ENCODE peak calls at places on chromosomes 6 and 20, in nine cellular contexts. C is A673, B is choroid plexus epithelial cell, O is GM12865, S is RWPE1, J is stomach, E is AG09309, I is mesothelial cell of epicardium, N is keratinocyte. Q is an unnamed sample.

GRCh38 chr6:160063771-160064413 is 57.7 kb upstream of the SLC22A1 start:
- DNase-seq in C (no peak), B (no peak), O (no peak), S (no peak), J (no peak), E (peak; percentile 2), I (no peak), N (no peak), Q (no peak)

GRCh38 chr6:118252474-118252873 is 295.6 kb upstream of the PLN start:
- DNase-seq in C (no peak), B (no peak), O (peak; percentile 14), S (no peak), J (no peak), E (no peak), I (no peak), N (no peak), Q (no peak)

GRCh38 chr20:52924411-52925271 is 47.5 kb upstream of the TSHZ2 start:
- DNase-seq in C (no peak), B (peak; percentile 0), O (no peak), S (no peak), J (no peak), E (no peak), I (no peak), N (no peak), Q (no peak)

GRCh38 chr6:39882567-39882953 is 51.7 kb downstream of the MOCS1 start:
- DNase-seq in C (no peak), B (peak; percentile 98), O (no peak), S (no peak), J (no peak), E (peak; percentile 97), I (no peak), N (no peak), Q (no peak)

GRCh38 chr20:44069203-44069931 is 117.6 kb downstream of the JPH2 start:
- DNase-seq in C (no peak), B (no peak), O (peak; percentile 82), S (no peak), J (peak; percentile 30), E (no peak), I (no peak), N (no peak), Q (no peak)

GRCh38 chr6:163922562-163922961 is 508.0 kb downstream of the QKI start:
- DNase-seq in C (no peak), B (no peak), O (no peak), S (no peak), J (no peak), E (no peak), I (no peak), N (no peak), Q (no peak)

GRCh38 chr6:26536571-26537159 is 1.5 kb upstream of the HMGN4 start:
- DNase-seq in C (peak; percentile 72), B (peak; percentile 84), O (peak; percentile 91), S (no peak), J (no peak), E (no peak), I (no peak), N (no peak), Q (no peak)

GRCh38 chr6:148345578-148345977 is 2.9 kb downstream of the SASH1 start:
- DNase-seq in C (no peak), B (no peak), O (no peak), S (no peak), J (no peak), E (no peak), I (no peak), N (no peak), Q (no peak)

GRCh38 chr20:21613512-21613911 is 92.0 kb upstream of the PAX1 start:
- DNase-seq in C (peak; percentile 79), B (no peak), O (no peak), S (no peak), J (peak; percentile 26), E (no peak), I (no peak), N (no peak), Q (no peak)

GRCh38 chr6:51855310-51856082 is 231.9 kb downstream of the PKHD1 start:
- DNase-seq in C (peak; percentile 90), B (peak; percentile 64), O (peak; percentile 82), S (peak; percentile 36), J (no peak), E (peak; percentile 10), I (no peak), N (peak; percentile 7), Q (no peak)

GRCh38 chr6:63793727-63794126 is 158.1 kb downstream of the PHF3 start:
- DNase-seq in C (no peak), B (no peak), O (peak; percentile 42), S (no peak), J (no peak), E (no peak), I (no peak), N (no peak), Q (no peak)

GRCh38 chr6:151417477-151417876 is 26.1 kb upstream of the ZBTB2 start:
- DNase-seq in C (no peak), B (no peak), O (no peak), S (no peak), J (no peak), E (no peak), I (no peak), N (no peak), Q (no peak)

GRCh38 chr6:46838033-46838432 is 44.8 kb downstream of the MEP1A start:
- DNase-seq in C (no peak), B (no peak), O (no peak), S (no peak), J (no peak), E (no peak), I (no peak), N (no peak), Q (no peak)

GRCh38 chr6:55141611-55142010 is 32.7 kb upstream of the HCRTR2 start:
- DNase-seq in C (no peak), B (peak; percentile 14), O (no peak), S (no peak), J (no peak), E (no peak), I (no peak), N (no peak), Q (no peak)

DNA sequence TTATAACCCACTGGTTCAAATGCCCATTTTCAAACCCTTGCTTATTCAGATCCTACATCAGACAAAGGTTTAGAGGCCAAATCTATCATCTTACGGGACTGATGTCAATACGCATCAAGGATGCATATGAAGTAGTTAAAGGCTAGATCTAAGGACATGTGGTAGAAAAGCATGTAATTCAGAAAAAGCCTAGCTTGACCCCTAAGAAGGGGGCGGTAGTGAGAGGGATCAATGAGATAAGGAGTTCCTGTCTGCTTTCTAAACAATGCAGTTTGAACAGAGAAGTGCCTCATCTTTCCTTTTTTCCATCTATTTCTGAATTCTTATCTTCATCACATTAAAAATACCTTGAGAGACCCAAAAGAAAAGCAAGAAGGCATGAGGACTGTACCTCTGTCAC is 237.7 kb downstream of the ARHGAP18 start:
- DNase-seq in C (no peak), B (no peak), O (no peak), S (no peak), J (no peak), E (no peak), I (no peak), N (no peak), Q (no peak)
- TF ChIP-seq CTCF in C (no peak), B (no peak), O (no peak), S (no peak), J (no peak), E (no peak), I (no peak), N (no peak), Q (no peak)

GRCh38 chr20:61861858-61862257 is 203.8 kb downstream of the TAF4 start:
- DNase-seq in C (no peak), B (no peak), O (no peak), S (no peak), J (no peak), E (no peak), I (no peak), N (no peak), Q (no peak)

GRCh38 chr20:61864481-61864880 is 201.2 kb downstream of the TAF4 start:
- DNase-seq in C (no peak), B (no peak), O (no peak), S (no peak), J (no peak), E (no peak), I (no peak), N (no peak), Q (no peak)

GRCh38 chr20:61859712-61860111 is 206.0 kb downstream of the TAF4 start:
- DNase-seq in C (no peak), B (no peak), O (no peak), S (no peak), J (no peak), E (no peak), I (no peak), N (no peak), Q (no peak)

GRCh38 chr20:61860588-61860987 is 205.1 kb downstream of the TAF4 start:
- DNase-seq in C (no peak), B (no peak), O (no peak), S (no peak), J (no peak), E (no peak), I (no peak), N (no peak), Q (no peak)

GRCh38 chr20:61861054-61861841 is 204.4 kb downstream of the TAF4 start:
- DNase-seq in C (no peak), B (no peak), O (no peak), S (no peak), J (no peak), E (no peak), I (no peak), N (no peak), Q (no peak)
- TF ChIP-seq CTCF in C (no peak), B (no peak), O (no peak), S (no peak), J (no peak), E (no peak), I (no peak), N (no peak), Q (no peak)

GRCh38 chr20:9555781-9556180 is 41.4 kb downstream of the LAMP5 start:
- DNase-seq in C (no peak), B (no peak), O (no peak), S (peak; percentile 10), J (no peak), E (no peak), I (no peak), N (peak; percentile 2), Q (no peak)
- TF ChIP-seq CTCF in C (no peak), B (no peak), O (no peak), S (no peak), J (no peak), E (no peak), I (no peak), N (no peak), Q (no peak)

GRCh38 chr6:29617782-29618557 is 15.0 kb downstream of the GABBR1 start:
- DNase-seq in C (no peak), B (no peak), O (peak; percentile 11), S (no peak), J (no peak), E (no peak), I (no peak), N (no peak), Q (no peak)
- TF ChIP-seq CTCF in C (peak; percentile 32), B (peak; percentile 30), O (peak; percentile 44), S (no peak), J (no peak), E (peak; percentile 21), I (no peak), N (peak; percentile 36), Q (peak; percentile 35)

DNA sequence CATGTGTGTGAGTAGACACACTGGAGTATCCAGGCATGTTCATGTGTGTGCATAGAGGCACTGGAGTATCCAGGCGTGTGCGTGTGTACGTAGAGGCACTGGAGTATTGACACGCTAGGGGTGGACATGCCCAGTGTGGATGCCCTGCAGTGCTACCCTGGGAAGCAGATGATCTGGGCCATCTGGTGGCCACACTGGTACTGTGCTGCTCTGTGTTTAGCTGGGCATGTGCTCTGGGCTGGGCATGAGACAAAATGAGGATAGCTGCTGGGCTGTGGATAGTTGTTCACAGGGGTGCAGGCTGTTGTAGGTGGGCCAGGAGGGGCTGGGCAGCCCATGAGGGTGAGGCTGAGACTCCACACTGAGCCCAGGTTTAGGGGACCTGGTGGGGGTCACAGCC is 24.0 kb upstream of the NPBWR2 start:
- DNase-seq in C (peak; percentile 60), B (peak; percentile 24), O (peak; percentile 9), S (peak; percentile 72), J (no peak), E (no peak), I (peak; percentile 1), N (no peak), Q (no peak)
- TF ChIP-seq CTCF in C (peak; percentile 50), B (peak; percentile 38), O (no peak), S (peak; percentile 25), J (no peak), E (peak; percentile 36), I (no peak), N (peak; percentile 79), Q (peak; percentile 12)

Q was measured in progenitor cell of endocrine pancreas.